ENCODE peak calls at places on chromosomes 2 and 18, in six cellular contexts. I, W, Y, E, T and D are unnamed samples.

GRCh38 chr2:239040152-239040761 is 192.4 kb downstream of the TWIST2 start:
- DNase-seq in W (no peak), T (no peak), E (no peak), I (no peak), Y (no peak), D (no peak)

GRCh38 chr2:102013200-102014040 is 21.7 kb downstream of the IL1R2 start:
- DNase-seq in I (no peak), E (no peak), W (no peak), T (no peak), Y (no peak), D (no peak)

GRCh38 chr2:67108231-67108630 is 288.9 kb upstream of the ETAA1 start:
- DNase-seq in Y (no peak), I (no peak), T (no peak), E (no peak), W (no peak), D (peak; percentile 26)

GRCh38 chr2:232330068-232330999 is 48.2 kb upstream of the ALPP start:
- DNase-seq in I (peak; percentile 64), E (no peak), T (no peak), Y (no peak), W (no peak), D (no peak)

GRCh38 chr2:159516241-159516758 is 100.0 kb downstream of the BAZ2B start:
- DNase-seq in Y (no peak), E (no peak), T (peak; percentile 39), I (no peak), W (no peak), D (peak; percentile 15)

GRCh38 chr2:230643576-230644291 is 68.9 kb upstream of the CAB39 start:
- DNase-seq in E (no peak), Y (peak; percentile 78), I (no peak), W (peak; percentile 38), T (no peak), D (no peak)

GRCh38 chr18:79486356-79487197 is 90.8 kb downstream of the NFATC1 start:
- DNase-seq in W (no peak), Y (no peak), E (no peak), I (peak; percentile 68), T (no peak), D (no peak)

GRCh38 chr2:144704696-144705095 is 184.8 kb upstream of the ZEB2 start:
- DNase-seq in Y (no peak), E (no peak), W (no peak), I (no peak), T (no peak), D (no peak)

GRCh38 chr2:170181602-170182001 is 3.7 kb downstream of the MYO3B start:
- DNase-seq in E (no peak), W (no peak), I (no peak), Y (no peak), T (no peak), D (no peak)

DNA sequence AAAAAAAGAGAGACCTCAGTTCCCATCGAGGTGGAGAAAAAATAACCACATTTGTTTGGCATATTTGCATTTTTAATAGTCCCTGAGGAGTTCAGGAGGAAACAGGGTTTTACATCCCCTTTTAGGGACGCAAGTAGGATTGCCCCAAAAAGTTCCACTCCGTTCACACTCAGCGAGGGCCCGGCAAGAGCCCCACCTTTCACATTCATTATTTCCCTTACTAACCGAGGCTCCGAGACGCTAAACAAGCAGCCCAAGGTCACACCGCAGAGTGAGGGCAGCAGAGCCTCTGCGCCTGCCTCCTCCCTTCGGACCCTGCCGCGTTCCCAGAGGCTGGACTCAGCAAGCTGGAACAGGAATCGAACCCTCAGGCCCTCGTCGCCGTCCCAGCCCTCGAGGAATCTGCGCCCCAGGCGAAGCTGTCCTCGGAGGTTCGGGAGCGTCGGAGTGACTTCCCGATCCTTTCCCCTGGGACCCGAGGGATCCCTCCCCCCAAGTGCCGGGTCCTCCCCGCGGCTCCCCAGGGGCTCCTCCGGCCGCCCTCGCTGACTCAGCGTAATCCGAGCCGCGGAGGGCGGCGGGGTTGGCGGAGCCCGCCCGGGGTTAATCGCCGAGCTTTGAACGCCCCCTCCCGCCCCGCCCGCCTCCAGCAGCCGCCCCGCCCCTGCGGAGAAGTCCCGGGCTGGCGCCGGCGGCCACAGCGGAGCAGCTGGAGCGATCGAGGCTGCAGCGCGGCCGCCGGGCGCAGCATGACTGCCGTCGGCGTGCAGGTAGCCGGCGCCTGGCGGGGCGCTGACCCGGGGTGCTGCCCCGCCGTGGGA is at the start of gene TMEM37:
- DNase-seq in Y (peak; percentile 55), I (peak; percentile 95), E (peak; percentile 50), W (peak; percentile 86), T (peak; percentile 47), D (peak; percentile 88)
- H3K4me1 ChIP-seq in Y (no peaks in the 10 kb centered on the region), I (peaks cover 45% of the 10 kb centered on the region), E (peaks cover 13% of the 10 kb centered on the region), W (peaks cover 82% of the 10 kb centered on the region), T (peaks cover 13% of the 10 kb centered on the region), D (peaks cover 8% of the 10 kb centered on the region)

GRCh38 chr18:55502346-55502710 is 85.7 kb downstream of the TCF4 start:
- DNase-seq in W (no peak), I (no peak), Y (no peak), T (peak; percentile 58), E (no peak), D (no peak)

GRCh38 chr18:55501594-55502345 is 86.2 kb downstream of the TCF4 start:
- DNase-seq in Y (no peak), W (no peak), T (peak; percentile 82), I (no peak), E (no peak), D (no peak)

GRCh38 chr18:55499526-55499925 is 88.5 kb downstream of the TCF4 start:
- DNase-seq in W (no peak), Y (no peak), I (no peak), E (no peak), T (no peak), D (no peak)

GRCh38 chr18:55497825-55498403 is 90.1 kb downstream of the TCF4 start:
- DNase-seq in Y (no peak), W (no peak), E (no peak), T (no peak), I (no peak), D (no peak)

GRCh38 chr18:55500316-55501086 is 87.5 kb downstream of the TCF4 start:
- DNase-seq in I (no peak), Y (no peak), W (no peak), T (peak; percentile 97), E (no peak), D (no peak)
- H3K4me1 ChIP-seq in I (no peaks in the 10 kb centered on the region), Y (peaks cover 2% of the 10 kb centered on the region), W (no peaks in the 10 kb centered on the region), T (peaks cover 48% of the 10 kb centered on the region), E (no peaks in the 10 kb centered on the region), D (no peaks in the 10 kb centered on the region)

DNA sequence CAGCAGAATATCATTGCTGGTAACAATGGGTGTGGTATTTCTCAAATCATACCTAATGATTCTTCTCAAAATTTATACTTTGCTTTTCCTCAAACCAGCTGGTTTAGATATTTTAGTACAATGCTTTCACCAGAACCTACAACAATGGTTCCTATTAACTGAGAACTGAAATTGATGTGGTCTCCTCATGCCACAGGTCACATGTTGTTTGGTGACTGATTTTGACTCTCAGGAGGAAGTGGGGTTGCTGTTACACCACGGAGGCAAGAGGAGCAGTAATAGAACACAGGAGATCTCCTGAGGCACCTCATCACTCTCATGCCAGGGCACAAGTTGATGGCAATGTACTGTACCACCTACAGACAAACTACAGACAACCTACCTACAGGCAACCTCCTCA is 3.0 kb upstream of the CEP68 start:
- DNase-seq in E (no peak), Y (no peak), W (no peak), T (no peak), I (no peak), D (no peak)
- H3K4me1 ChIP-seq in E (no peaks in the 10 kb centered on the region), Y (peaks cover 5% of the 10 kb centered on the region), W (peaks cover 28% of the 10 kb centered on the region), T (peaks cover 9% of the 10 kb centered on the region), I (peaks cover 7% of the 10 kb centered on the region), D (peaks cover 7% of the 10 kb centered on the region)

DNA sequence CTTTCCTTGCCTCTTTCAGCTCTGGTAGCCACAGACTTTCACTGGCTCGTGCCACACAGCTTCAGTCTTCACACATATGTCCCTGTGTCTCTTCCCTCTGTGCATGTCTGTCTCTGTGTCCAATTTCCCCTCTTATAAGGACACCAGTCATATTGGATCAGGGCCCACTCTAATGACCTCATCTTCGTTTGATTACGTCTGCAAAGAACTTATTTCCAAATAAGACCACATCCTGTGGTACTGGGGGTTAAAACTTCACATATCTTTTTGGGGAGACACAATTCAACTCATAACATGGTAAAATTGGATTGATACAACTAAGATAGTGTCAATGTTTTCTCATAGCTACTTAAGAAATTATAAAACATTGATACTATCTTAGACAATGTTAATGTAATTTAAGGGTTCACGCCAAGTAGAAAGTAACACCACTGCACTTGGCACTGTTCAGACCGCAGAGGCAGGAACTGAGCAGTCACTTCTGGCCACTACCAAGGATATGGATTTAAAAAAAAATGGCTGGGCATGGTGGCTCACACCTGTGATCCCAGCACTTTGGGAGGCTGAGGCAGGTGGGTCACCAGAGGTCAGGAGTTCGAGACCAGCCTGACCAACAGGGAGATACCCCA is 119.6 kb upstream of the EPAS1 start:
- DNase-seq in T (peak; percentile 35), E (no peak), I (peak; percentile 18), W (no peak), Y (no peak), D (no peak)
- H3K4me1 ChIP-seq in T (peaks cover 21% of the 10 kb centered on the region), E (no peaks in the 10 kb centered on the region), I (peaks cover 11% of the 10 kb centered on the region), W (peaks cover 27% of the 10 kb centered on the region), Y (no peaks in the 10 kb centered on the region), D (no peaks in the 10 kb centered on the region)